ENCODE peak calls at places on chromosomes 5 and 9, in five cellular contexts. V is GM12878, S is HepG2, P is K562, B is SK-N-SH. T is an unnamed sample.
A peak's percentile ranks its signal among the peaks of the same experiment; 100 is the strongest.

GRCh38 chr9:2523601-2524000 is 98.0 kb upstream of the VLDLR start:
- DNase-seq in V (no peak), S (no peak), P (no peak), B (no peak), T (no peak)

GRCh38 chr5:474826-475661 is 32.1 kb downstream of the EXOC3 start:
- DNase-seq in V (no peak), S (no peak), P (no peak), B (no peak), T (no peak)

GRCh38 chr9:72695365-72695764 is 174.0 kb downstream of the TMC1 start:
- DNase-seq in V (no peak), S (no peak), P (peak; percentile 4), B (no peak), T (no peak)

GRCh38 chr9:89433826-89434225 is 64.1 kb downstream of the SEMA4D start:
- DNase-seq in V (no peak), S (no peak), P (no peak), B (no peak), T (no peak)

GRCh38 chr9:136316271-136316751 is 11.0 kb upstream of the GPSM1 start:
- DNase-seq in V (no peak), S (no peak), P (no peak), B (no peak), T (no peak)

GRCh38 chr9:70601000-70601929 is 186.8 kb upstream of the KLF9 start:
- DNase-seq in V (no peak), S (peak; percentile 5), P (no peak), B (peak; percentile 70), T (no peak)

GRCh38 chr5:109953821-109954220 is 264.1 kb downstream of the MAN2A1 start:
- DNase-seq in V (no peak), S (no peak), P (no peak), B (no peak), T (no peak)

GRCh38 chr5:25091917-25092316 is 447.1 kb upstream of the CDH10 start:
- DNase-seq in V (no peak), S (no peak), P (no peak), B (no peak), T (no peak)

GRCh38 chr5:88254320-88254719 is 14.3 kb downstream of the TMEM161B start:
- DNase-seq in V (no peak), S (no peak), P (no peak), B (no peak), T (no peak)

GRCh38 chr5:162796507-162796906 is 640.9 kb upstream of the CCNG1 start:
- DNase-seq in V (no peak), S (no peak), P (no peak), B (no peak), T (no peak)

GRCh38 chr9:133991211-133991921 is 758 bp downstream of the VAV2 start:
- DNase-seq in V (no peak), S (no peak), P (no peak), B (peak; percentile 69), T (no peak)

GRCh38 chr9:98375138-98375726 is 119.8 kb upstream of the TBC1D2 start:
- DNase-seq in V (no peak), S (no peak), P (peak; percentile 55), B (no peak), T (no peak)

GRCh38 chr9:84785766-84786547 is 116.4 kb downstream of the NTRK2 start:
- DNase-seq in V (no peak), S (no peak), P (no peak), B (no peak), T (no peak)

GRCh38 chr5:56737002-56737621 is 78.2 kb upstream of the MAP3K1 start:
- DNase-seq in V (no peak), S (no peak), P (no peak), B (no peak), T (no peak)

GRCh38 chr5:131393498-131393968 is 129.7 kb downstream of the CDC42SE2 start:
- DNase-seq in V (no peak), S (no peak), P (no peak), B (no peak), T (no peak)

GRCh38 chr9:77156646-77157371 is 20.5 kb upstream of the VPS13A start:
- DNase-seq in V (no peak), S (no peak), P (no peak), B (no peak), T (no peak)

GRCh38 chr9:128845186-128845931 is 15.8 kb upstream of the SPOUT1 start:
- DNase-seq in V (no peak), S (peak; percentile 50), P (peak; percentile 94), B (peak; percentile 85), T (no peak)

GRCh38 chr9:110093871-110094270 is 114.1 kb downstream of the C9orf152 start:
- DNase-seq in V (no peak), S (no peak), P (no peak), B (no peak), T (no peak)
- TF ChIP-seq FOXM1 in V (no peak), S (no peak), P (no peak), B (no peak), T (no peak)

GRCh38 chr9:75164573-75164972 is 76.3 kb downstream of the OSTF1 start:
- DNase-seq in V (no peak), S (no peak), P (no peak), B (no peak), T (no peak)

GRCh38 chr9:75167281-75167680 is 79.0 kb downstream of the OSTF1 start:
- DNase-seq in V (no peak), S (no peak), P (no peak), B (no peak), T (no peak)

GRCh38 chr9:75170898-75171360 is 82.6 kb downstream of the OSTF1 start:
- DNase-seq in V (no peak), S (no peak), P (peak; percentile 9), B (no peak), T (no peak)

GRCh38 chr9:75168270-75169185 is 80.2 kb downstream of the OSTF1 start:
- DNase-seq in V (no peak), S (no peak), P (no peak), B (no peak), T (no peak)

DNA sequence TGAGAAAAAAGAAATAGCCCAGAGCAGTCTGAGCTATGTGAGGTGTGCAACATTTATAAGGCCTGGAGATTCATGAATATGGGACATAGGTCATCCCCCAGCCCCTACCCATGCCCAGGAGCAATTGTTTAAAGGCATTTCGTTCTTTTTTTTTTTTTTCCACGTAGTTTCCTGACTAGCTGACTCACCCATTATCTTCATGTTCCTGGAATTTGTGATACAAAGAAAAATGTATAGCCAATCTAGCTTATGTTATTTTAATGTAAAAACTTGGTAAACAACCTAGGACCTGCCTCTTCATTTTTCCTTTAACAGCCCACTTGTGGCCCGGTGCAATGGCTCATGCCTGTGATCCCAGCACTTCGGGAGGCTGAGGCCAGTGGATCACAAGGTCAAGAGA is 81.3 kb downstream of the OSTF1 start:
- DNase-seq in V (no peak), S (no peak), P (peak; percentile 9), B (no peak), T (no peak)
- TF ChIP-seq FOXM1 in V (no peak), S (no peak), P (no peak), B (no peak), T (no peak)

GRCh38 chr9:80899208-80899607 is 790.1 kb downstream of the TLE1 start:
- DNase-seq in V (no peak), S (no peak), P (no peak), B (no peak), T (no peak)
- TF ChIP-seq FOXM1 in V (no peak), S (no peak), P (no peak), B (no peak), T (no peak)

GRCh38 chr9:69582544-69583297 is 89.5 kb downstream of the APBA1 start:
- DNase-seq in V (no peak), S (no peak), P (no peak), B (peak; percentile 35), T (no peak)

GRCh38 chr9:69585571-69585970 is 86.6 kb downstream of the APBA1 start:
- DNase-seq in V (no peak), S (no peak), P (no peak), B (no peak), T (no peak)

GRCh38 chr9:69582018-69582417 is 90.2 kb downstream of the APBA1 start:
- DNase-seq in V (no peak), S (no peak), P (no peak), B (no peak), T (no peak)

GRCh38 chr9:69584746-69585145 is 87.4 kb downstream of the APBA1 start:
- DNase-seq in V (no peak), S (no peak), P (no peak), B (no peak), T (no peak)

GRCh38 chr9:69583641-69584234 is 88.4 kb downstream of the APBA1 start:
- DNase-seq in V (no peak), S (no peak), P (no peak), B (peak; percentile 60), T (no peak)
- TF ChIP-seq FOXM1 in V (no peak), S (no peak), P (no peak), B (no peak), T (no peak)

T was measured in HEK293T.